ENCODE peak calls at places on chromosomes 2 and 18, in six cellular contexts. J is GM12878, P is K562, A is HCT116, B is HepG2, Y is H1. X is an unnamed sample.

GRCh38 chr2:173831312-173832229 is 133.6 kb downstream of the SP3 start:
- DNase-seq in A (no peak), B (no peak), Y (no peak), P (no peak), J (no peak), X (no peak)

GRCh38 chr2:111618577-111618930 is 265.4 kb downstream of the ANAPC1 start:
- DNase-seq in J (no peak), P (no peak), B (no peak), Y (no peak), A (no peak), X (no peak)

GRCh38 chr2:173414823-173415322 is 60.2 kb downstream of the CDCA7 start:
- DNase-seq in B (no peak), Y (no peak), A (no peak), P (no peak), J (no peak), X (no peak)

GRCh38 chr2:67566292-67566691 is 169.2 kb downstream of the ETAA1 start:
- DNase-seq in J (no peak), Y (no peak), A (no peak), B (no peak), P (no peak), X (no peak)

GRCh38 chr2:238462782-238463396 is 36.2 kb downstream of the ASB1 start:
- DNase-seq in A (peak; percentile 40), B (peak; percentile 77), J (peak; percentile 13), Y (no peak), P (peak; percentile 41), X (no peak)

GRCh38 chr2:224145751-224146355 is 106.8 kb upstream of the SERPINE2 start:
- DNase-seq in B (peak; percentile 98), A (peak; percentile 75), Y (no peak), P (no peak), J (no peak), X (no peak)

GRCh38 chr18:44945847-44946490 is 265.3 kb downstream of the SETBP1 start:
- DNase-seq in P (no peak), Y (no peak), A (no peak), B (no peak), J (no peak), X (no peak)

GRCh38 chr2:3595409-3595808 is 497 bp downstream of the COLEC11 start:
- DNase-seq in B (no peak), P (no peak), A (no peak), Y (no peak), J (no peak), X (no peak)

GRCh38 chr2:239225456-239225855 is 175.4 kb downstream of the HDAC4 start:
- DNase-seq in B (no peak), P (no peak), Y (no peak), J (no peak), A (no peak), X (no peak)

GRCh38 chr18:2850816-2851215 is 4.0 kb downstream of the EMILIN2 start:
- DNase-seq in P (no peak), A (no peak), B (no peak), J (no peak), Y (no peak), X (no peak)

GRCh38 chr2:86037141-86037794 is 68.4 kb downstream of the POLR1A start:
- DNase-seq in A (no peak), P (no peak), Y (no peak), B (no peak), J (no peak), X (no peak)

GRCh38 chr2:239809391-239809790 is 215.8 kb downstream of the NDUFA10 start:
- DNase-seq in P (no peak), A (no peak), J (no peak), Y (no peak), B (no peak), X (peak; percentile 6)

GRCh38 chr18:24930478-24930877 is 421.5 kb downstream of the ZNF521 start:
- DNase-seq in B (no peak), J (no peak), Y (no peak), A (no peak), P (no peak), X (peak; percentile 23)

GRCh38 chr2:85924522-85924921 is 35.7 kb upstream of the ST3GAL5 start:
- DNase-seq in A (no peak), J (no peak), Y (no peak), B (no peak), P (no peak), X (no peak)

GRCh38 chr2:230935132-230935435 is 10.0 kb upstream of the GPR55 start:
- DNase-seq in A (no peak), P (no peak), B (no peak), Y (peak; percentile 42), J (no peak), X (no peak)

GRCh38 chr18:961644-962355 is 57.1 kb downstream of the ADCYAP1 start:
- DNase-seq in A (peak; percentile 32), Y (peak; percentile 85), P (peak; percentile 62), B (peak; percentile 13), J (no peak), X (peak; percentile 66)

GRCh38 chr2:74587664-74588277 is 33.3 kb downstream of the DOK1 start:
- DNase-seq in J (no peak), P (peak; percentile 41), A (peak; percentile 8), B (peak; percentile 77), Y (peak; percentile 66), X (peak; percentile 61)

GRCh38 chr2:95757988-95758387 is 166.2 kb downstream of the TRIM43 start:
- DNase-seq in P (no peak), B (no peak), J (no peak), A (no peak), Y (no peak), X (no peak)

GRCh38 chr2:240799183-240799740 is 20.8 kb downstream of the KIF1A start:
- DNase-seq in Y (no peak), B (no peak), A (no peak), P (no peak), J (no peak), X (no peak)

GRCh38 chr2:84429328-84429727 is 29.8 kb downstream of the SUCLG1 start:
- DNase-seq in B (no peak), J (no peak), Y (no peak), P (no peak), A (no peak), X (no peak)

GRCh38 chr18:32548688-32549087 is 78.0 kb upstream of the GAREM1 start:
- DNase-seq in P (no peak), J (no peak), Y (no peak), B (no peak), A (no peak), X (no peak)

GRCh38 chr2:73999881-74000597 is 15.3 kb downstream of the TET3 start:
- DNase-seq in B (no peak), J (no peak), A (no peak), Y (no peak), P (no peak), X (no peak)

GRCh38 chr18:68104036-68104435 is 587.5 kb upstream of the DSEL start:
- DNase-seq in J (no peak), P (no peak), A (no peak), Y (no peak), B (no peak), X (no peak)

DNA sequence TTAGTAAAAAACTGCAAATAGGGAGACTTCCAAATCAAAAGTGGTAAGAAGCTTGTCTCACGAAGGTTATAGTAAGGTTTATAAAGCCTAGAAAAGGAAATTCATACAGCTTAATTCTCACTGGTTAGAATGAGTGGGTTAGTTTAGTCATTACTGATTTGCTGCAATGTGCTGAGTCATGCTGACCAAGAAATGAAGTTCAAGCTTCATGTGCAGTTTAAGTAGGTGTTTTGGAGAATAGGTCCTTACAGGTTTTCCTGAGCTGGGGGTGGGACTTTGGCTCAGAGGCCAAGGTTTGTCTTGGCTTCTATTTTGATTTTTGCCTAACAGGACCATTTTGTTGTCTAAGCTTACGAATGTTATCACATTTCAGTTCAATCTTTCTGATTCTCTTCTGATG is 15.1 kb downstream of the CLIP4 start:
- DNase-seq in Y (no peak), A (no peak), B (peak; percentile 35), P (no peak), J (no peak), X (no peak)
- TF ChIP-seq ATF3 in Y (no peak), A (no peak), B (no peak), P (peak; percentile 43), J (no peak), X (no peak)

GRCh38 chr2:38736035-38736320 is 15.2 kb downstream of the SRSF7 start:
- DNase-seq in P (no peak), B (no peak), Y (no peak), J (no peak), A (no peak), X (no peak)
- TF ChIP-seq ATF3 in P (no peak), B (no peak), Y (no peak), J (no peak), A (no peak), X (no peak)

GRCh38 chr2:196370386-196370785 is 199.0 kb upstream of the STK17B start:
- DNase-seq in J (no peak), B (no peak), P (no peak), A (no peak), Y (no peak), X (no peak)
- TF ChIP-seq ATF3 in J (no peak), B (no peak), P (no peak), A (no peak), Y (no peak), X (no peak)

GRCh38 chr2:40479995-40480525 is 28.2 kb upstream of the SLC8A1 start:
- DNase-seq in Y (no peak), B (no peak), A (no peak), J (no peak), P (no peak), X (no peak)

GRCh38 chr2:40487592-40487991 is 35.7 kb upstream of the SLC8A1 start:
- DNase-seq in Y (no peak), A (no peak), B (no peak), P (no peak), J (no peak), X (no peak)

GRCh38 chr2:40485319-40485718 is 33.4 kb upstream of the SLC8A1 start:
- DNase-seq in Y (no peak), P (no peak), A (no peak), J (no peak), B (no peak), X (no peak)

GRCh38 chr2:40482091-40482490 is 30.2 kb upstream of the SLC8A1 start:
- DNase-seq in P (no peak), A (no peak), J (no peak), Y (no peak), B (no peak), X (no peak)

GRCh38 chr2:40483590-40483989 is 31.7 kb upstream of the SLC8A1 start:
- DNase-seq in A (no peak), P (no peak), Y (no peak), B (no peak), J (no peak), X (no peak)
- TF ChIP-seq ATF3 in A (no peak), P (no peak), Y (no peak), B (no peak), J (no peak), X (no peak)

GRCh38 chr2:170475878-170476277 is 239.3 kb upstream of the SP5 start:
- DNase-seq in B (no peak), A (no peak), Y (no peak), P (no peak), J (no peak), X (no peak)
- TF ChIP-seq ATF3 in B (no peak), A (no peak), Y (no peak), P (no peak), J (no peak), X (no peak)

GRCh38 chr2:879540-879939 is 71.1 kb upstream of the SNTG2 start:
- DNase-seq in J (no peak), B (no peak), P (no peak), A (no peak), Y (no peak), X (no peak)
- TF ChIP-seq ATF3 in J (no peak), B (no peak), P (no peak), A (no peak), Y (no peak), X (no peak)

GRCh38 chr2:217837001-217837491 is 165.7 kb downstream of the TNS1 start:
- DNase-seq in Y (peak; percentile 78), J (no peak), P (peak; percentile 21), B (peak; percentile 17), A (peak; percentile 42), X (peak; percentile 63)
- TF ChIP-seq ATF3 in Y (no peak), J (no peak), P (no peak), B (no peak), A (no peak), X (no peak)